ENCODE peak calls at places on chromosomes 13 and 19, in seven cellular contexts. P is spleen; O is CD4-positive, alpha-beta memory T cell; C is pancreas; I is A549; D is cardiac muscle cell; K is PC-9. M is an unnamed sample. For H3K9me3, the result is how much of the 10 kb centered on the place peaks cover.

GRCh38 chr19:48565090-48565489 is 13.1 kb downstream of the SULT2B1 start:
- DNase-seq in C (no peak), I (peak), D (peak), P (no peak), K (peak), O (no peak), M (no peak)

GRCh38 chr19:8046569-8047165 is 5.9 kb upstream of the CCL25 start:
- DNase-seq in O (no peak), K (no peak), D (no peak), P (no peak), I (no peak), C (no peak), M (no peak)

GRCh38 chr19:8445488-8446001 is 770 bp downstream of the HNRNPM start:
- DNase-seq in I (no peak), D (peak), O (peak), C (peak), P (peak), K (peak), M (peak)

GRCh38 chr19:18520848-18521691 is 800 bp downstream of the ELL start:
- DNase-seq in P (peak), D (peak), K (peak), C (peak), I (no peak), O (peak), M (no peak)

GRCh38 chr19:8585894-8586750 is 8.9 kb upstream of the MYO1F start:
- DNase-seq in C (peak), I (peak), K (peak), P (peak), O (peak), D (peak), M (peak)

GRCh38 chr19:29760752-29761502 is 45.9 kb upstream of the C19orf12 start:
- DNase-seq in I (no peak), O (no peak), D (no peak), C (no peak), P (no peak), K (no peak), M (no peak)

GRCh38 chr19:47095707-47096704 is 17.6 kb downstream of the ZC3H4 start:
- DNase-seq in K (peak), I (peak), C (peak), O (peak), P (no peak), D (peak), M (no peak)

GRCh38 chr19:46386151-46386550 is 27.2 kb downstream of the CCDC8 start:
- DNase-seq in C (no peak), O (no peak), K (no peak), I (no peak), D (no peak), P (peak), M (no peak)

GRCh38 chr19:39796000-39796498 is 17.4 kb downstream of the LEUTX start:
- DNase-seq in I (no peak), C (no peak), O (no peak), K (no peak), D (no peak), P (no peak), M (no peak)

GRCh38 chr19:16442386-16443276 is 29.1 kb downstream of the EPS15L1 start:
- DNase-seq in C (peak), D (no peak), I (no peak), P (no peak), K (no peak), O (no peak), M (no peak)

GRCh38 chr19:48419158-48419920 is 25.9 kb downstream of the GRIN2D start:
- DNase-seq in D (peak), O (peak), I (peak), P (peak), K (peak), C (peak), M (peak)

DNA sequence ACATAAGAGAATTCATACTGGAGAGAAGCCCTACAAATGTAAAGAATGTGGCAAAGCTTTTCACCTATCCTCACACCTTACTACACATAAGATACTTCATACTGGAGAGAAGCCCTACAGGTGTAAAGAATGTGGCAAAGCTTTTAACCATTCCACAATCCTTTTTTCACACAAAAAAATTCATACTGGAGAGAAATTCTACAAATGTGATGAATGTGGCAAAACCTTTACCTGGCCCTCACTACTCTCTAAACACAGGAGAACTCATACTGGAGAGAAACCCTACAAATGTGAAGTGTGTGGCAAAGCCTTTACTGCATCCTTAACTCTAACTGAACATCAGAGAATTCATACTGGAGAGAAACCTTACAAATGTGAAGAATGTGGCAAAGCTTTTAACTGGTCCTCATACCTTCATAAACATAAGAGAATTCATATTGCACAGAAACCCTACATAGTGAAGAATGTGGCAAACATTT is 14.0 kb upstream of the ZNF506 start:
- DNase-seq in P (no peak), C (no peak), I (no peak), K (no peak), D (no peak), O (no peak), M (no peak)
- H3K9me3 ChIP-seq in P (under half), C (under half), I (under half), K (half or more), D (under half), O (under half), M (under half)

GRCh38 chr19:44315883-44316282 is 11.1 kb upstream of the ZNF235 start:
- DNase-seq in I (no peak), D (no peak), K (no peak), P (no peak), O (no peak), C (no peak), M (no peak)
- H3K9me3 ChIP-seq in I (half or more), D (under half), K (under half), P (under half), O (under half), C (under half), M (under half)

GRCh38 chr19:55622242-55622969 is 2.0 kb downstream of the ZNF784 start:
- DNase-seq in D (no peak), K (no peak), C (peak), P (peak), O (peak), I (no peak), M (no peak)
- H3K9me3 ChIP-seq in D (under half), K (under half), C (under half), P (under half), O (under half), I (under half), M (under half)

DNA sequence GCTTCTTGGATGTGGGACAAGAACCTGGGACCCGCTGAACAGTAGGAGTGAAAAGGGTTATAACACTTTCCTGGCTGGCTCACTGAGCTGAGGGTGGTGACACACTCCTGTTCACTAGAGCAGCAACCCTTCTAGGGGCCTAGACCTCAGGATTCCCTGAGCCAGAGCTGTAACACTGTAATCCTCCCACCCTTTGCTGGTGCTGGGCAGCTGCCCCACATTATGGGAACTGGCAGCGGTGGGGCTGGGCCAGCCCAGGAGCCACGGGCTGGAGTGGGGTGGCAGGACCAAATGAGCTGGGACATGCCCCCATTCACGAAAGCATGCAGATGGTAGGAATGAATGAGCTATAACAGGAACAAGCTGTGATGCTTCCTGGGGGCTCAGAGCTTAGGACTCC is 110.6 kb downstream of the B3GLCT start:
- DNase-seq in P (no peak), C (no peak), O (no peak), K (no peak), I (no peak), D (no peak), M (no peak)
- H3K9me3 ChIP-seq in P (under half), C (under half), O (under half), K (under half), I (under half), D (under half), M (under half)

DNA sequence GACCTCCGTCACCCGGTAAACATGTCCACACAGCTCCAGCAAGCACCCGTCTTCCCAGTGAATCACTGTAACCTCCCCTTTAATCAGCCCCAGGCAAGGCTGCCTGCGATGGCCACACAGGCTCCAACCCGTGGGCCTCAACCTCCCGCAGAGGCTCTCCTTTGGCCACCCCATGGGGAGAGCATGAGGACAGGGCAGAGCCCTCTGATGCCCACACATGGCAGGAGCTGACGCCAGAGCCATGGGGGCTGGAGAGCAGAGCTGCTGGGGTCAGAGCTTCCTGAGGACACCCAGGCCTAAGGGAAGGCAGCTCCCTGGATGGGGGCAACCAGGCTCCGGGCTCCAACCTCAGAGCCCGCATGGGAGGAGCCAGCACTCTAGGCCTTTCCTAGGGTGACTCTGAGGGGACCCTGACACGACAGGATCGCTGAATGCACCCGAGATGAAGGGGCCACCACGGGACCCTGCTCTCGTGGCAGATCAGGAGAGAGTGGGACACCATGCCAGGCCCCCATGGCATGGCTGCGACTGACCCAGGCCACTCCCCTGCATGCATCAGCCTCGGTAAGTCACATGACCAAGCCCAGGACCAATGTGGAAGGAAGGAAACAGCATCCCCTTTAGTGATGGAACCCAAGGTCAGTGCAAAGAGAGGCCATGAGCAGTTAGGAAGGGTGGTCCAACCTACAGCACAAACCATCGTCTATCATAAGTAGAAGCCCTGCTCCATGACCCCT is 9.0 kb upstream of the CEACAM5 start:
- DNase-seq in C (peak), D (no peak), K (no peak), O (no peak), P (peak), I (peak), M (no peak)
- H3K9me3 ChIP-seq in C (under half), D (under half), K (under half), O (under half), P (under half), I (under half), M (under half)

GRCh38 chr19:54515156-54515555 is 12.5 kb downstream of the LAIR2 start:
- DNase-seq in K (no peak), O (no peak), P (no peak), I (no peak), C (no peak), D (no peak), M (no peak)
- H3K9me3 ChIP-seq in K (under half), O (under half), P (under half), I (under half), C (under half), D (under half), M (under half)

DNA sequence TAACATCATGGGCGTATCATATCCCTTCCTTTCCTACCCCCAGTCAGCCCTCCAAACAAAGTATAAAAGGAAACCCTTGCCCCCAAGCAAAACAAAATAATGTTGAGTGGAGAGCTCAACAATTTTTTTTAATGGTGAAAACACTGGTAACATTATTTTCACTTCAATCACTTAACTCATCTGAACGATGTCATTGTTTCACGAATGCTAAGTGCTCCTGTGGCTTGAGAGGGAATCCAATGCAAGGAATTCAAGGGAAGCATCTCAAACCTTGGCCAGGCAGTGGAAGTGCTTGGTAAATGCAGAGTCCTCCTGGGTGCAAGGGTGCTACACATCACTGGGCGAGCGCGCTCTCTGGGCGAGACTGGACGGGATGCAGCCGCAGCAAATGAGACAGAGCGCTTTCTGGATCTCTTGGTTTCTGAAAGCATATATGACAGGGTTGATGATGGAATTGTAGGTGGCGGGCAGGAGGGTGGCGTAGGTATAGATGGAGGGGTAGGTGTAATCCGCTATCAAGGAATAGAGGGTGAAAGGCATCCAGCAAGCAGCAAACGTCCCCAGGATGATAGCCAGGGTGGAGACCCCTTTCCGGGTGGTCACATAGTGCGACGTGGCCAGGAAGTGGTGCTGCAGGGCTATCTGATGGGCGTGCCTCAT is 2.0 kb downstream of the GPR12 start:
- DNase-seq in C (no peak), K (no peak), O (no peak), P (no peak), I (no peak), D (no peak), M (no peak)
- H3K9me3 ChIP-seq in C (under half), K (under half), O (under half), P (under half), I (under half), D (under half), M (under half)

GRCh38 chr19:1260749-1261511 is 8.2 kb upstream of the CIRBP start:
- DNase-seq in K (peak), P (peak), I (peak), O (peak), D (peak), C (peak), M (peak)
- H3K9me3 ChIP-seq in K (under half), P (under half), I (under half), O (under half), D (under half), C (under half), M (under half)

GRCh38 chr13:79287994-79288795 is 117.9 kb downstream of the RBM26 start:
- DNase-seq in D (no peak), P (no peak), C (no peak), I (no peak), O (peak), K (no peak), M (no peak)
- H3K9me3 ChIP-seq in D (under half), P (under half), C (under half), I (under half), O (under half), K (under half), M (under half)

M was measured in T-helper 17 cell.